ENCODE peak calls at places on chromosome 16, in seven cellular contexts. S is neural crest cell; T is stimulated activated CD8-positive, alpha-beta memory T cell treated with anti-CD3 and anti-CD28 coated beads, Interleukin-4, amount 100 ng/mL, for 48 hours; X is GOT3; N is cardiac fibroblast; H is dermis microvascular lymphatic vessel endothelial cell; D is GM23338. F is an unnamed sample.
A peak's percentile ranks its signal among the peaks of the same experiment; 100 is the strongest.

GRCh38 chr16:4339909-4340308 is 11.2 kb downstream of the PAM16 start:
- DNase-seq in T (no peak), N (peak; percentile 83), S (no peak), H (peak; percentile 62), X (no peak), D (no peak), F (no peak)

GRCh38 chr16:4096509-4096908 is 19.7 kb downstream of the ADCY9 start:
- DNase-seq in S (no peak), T (no peak), X (no peak), H (no peak), N (no peak), D (no peak), F (no peak)

GRCh38 chr16:47492428-47493357 is 31.6 kb downstream of the PHKB start:
- DNase-seq in T (peak; percentile 30), D (peak; percentile 21), X (no peak), N (peak; percentile 80), S (no peak), H (peak; percentile 42), F (no peak)

GRCh38 chr16:76386784-76387183 is 109.6 kb downstream of the CNTNAP4 start:
- DNase-seq in S (no peak), D (no peak), T (no peak), N (peak; percentile 91), X (no peak), H (no peak), F (no peak)

GRCh38 chr16:2121853-2122252 is 13.8 kb downstream of the PKD1 start:
- DNase-seq in T (no peak), N (no peak), D (no peak), S (no peak), X (no peak), H (no peak), F (no peak)

GRCh38 chr16:78163772-78164391 is 64.4 kb downstream of the WWOX start:
- DNase-seq in N (no peak), H (no peak), D (no peak), T (no peak), X (no peak), S (no peak), F (no peak)

GRCh38 chr16:57616871-57617270 is 11.6 kb upstream of the ADGRG1 start:
- DNase-seq in T (no peak), N (no peak), X (no peak), D (no peak), S (no peak), H (no peak), F (no peak)

GRCh38 chr16:73064227-73064995 is 16.5 kb upstream of the ZFHX3 start:
- DNase-seq in X (no peak), T (no peak), N (peak; percentile 86), D (peak; percentile 63), H (peak; percentile 57), S (no peak), F (no peak)

GRCh38 chr16:5615868-5616642 is 518.5 kb upstream of the EEF2KMT start:
- DNase-seq in S (peak; percentile 70), N (no peak), D (peak; percentile 88), X (no peak), H (no peak), T (peak; percentile 70), F (peak; percentile 78)

GRCh38 chr16:79334127-79334526 is 266.4 kb downstream of the MAF start:
- DNase-seq in N (no peak), S (peak; percentile 18), D (peak; percentile 73), T (peak; percentile 76), H (no peak), X (no peak), F (peak; percentile 84)

GRCh38 chr16:81514568-81515258 is 70.1 kb downstream of the CMIP start:
- DNase-seq in X (no peak), S (no peak), N (no peak), H (peak; percentile 61), T (no peak), D (no peak), F (no peak)

F was measured in activated CD8-positive, alpha-beta memory T cell treated with anti-CD3 and anti-CD28 coated beads, Interleukin-2, amount 50 U/mL, for 48 hours.